ENCODE peak calls at places on chromosomes 1 and 21, in four cellular contexts. One of them, this sample, is unnamed.
A peak's percentile ranks its signal among the peaks of the same experiment; 100 is the strongest.

GRCh38 chr21:41933259-41934079 is 20.3 kb downstream of the C2CD2 start:
- DNase-seq in fibroblast of lung: no peak
- DNase-seq in CD8-positive, alpha-beta T cell: no peak
- DNase-seq in H1: no peak
- DNase-seq in this sample: peak; percentile 36

GRCh38 chr1:206457408-206457807 is 12.9 kb upstream of the IKBKE start:
- DNase-seq in CD8-positive, alpha-beta T cell: no peak
- DNase-seq in H1: no peak
- DNase-seq in fibroblast of lung: no peak
- DNase-seq in this sample: no peak

GRCh38 chr1:234486858-234487830 is 8.2 kb upstream of the TARBP1 start:
- DNase-seq in fibroblast of lung: peak; percentile 60
- DNase-seq in H1: no peak
- DNase-seq in CD8-positive, alpha-beta T cell: no peak
- DNase-seq in this sample: no peak

GRCh38 chr1:239630767-239631166 is 244.4 kb downstream of the CHRM3 start:
- DNase-seq in fibroblast of lung: no peak
- DNase-seq in CD8-positive, alpha-beta T cell: no peak
- DNase-seq in H1: no peak
- DNase-seq in this sample: no peak

GRCh38 chr1:208431721-208432120 is 187.5 kb upstream of the PLXNA2 start:
- DNase-seq in CD8-positive, alpha-beta T cell: no peak
- DNase-seq in fibroblast of lung: peak; percentile 78
- DNase-seq in H1: no peak
- DNase-seq in this sample: no peak

GRCh38 chr1:180888870-180889269 is 23.8 kb upstream of the KIAA1614 start:
- DNase-seq in CD8-positive, alpha-beta T cell: no peak
- DNase-seq in fibroblast of lung: no peak
- DNase-seq in H1: no peak
- DNase-seq in this sample: no peak

GRCh38 chr1:107414550-107414949 is 273.7 kb downstream of the NTNG1 start:
- DNase-seq in fibroblast of lung: no peak
- DNase-seq in CD8-positive, alpha-beta T cell: no peak
- DNase-seq in H1: no peak
- DNase-seq in this sample: no peak

GRCh38 chr1:217190359-217190758 is 440.5 kb downstream of the GPATCH2 start:
- DNase-seq in CD8-positive, alpha-beta T cell: no peak
- DNase-seq in H1: no peak
- DNase-seq in fibroblast of lung: no peak
- DNase-seq in this sample: no peak

GRCh38 chr1:206583461-206584264 is 28.6 kb downstream of the EIF2D start:
- DNase-seq in H1: peak; percentile 91
- DNase-seq in CD8-positive, alpha-beta T cell: peak; percentile 93
- DNase-seq in fibroblast of lung: peak; percentile 53
- DNase-seq in this sample: peak; percentile 71

GRCh38 chr1:156114101-156114918 is at the start of gene LMNA:
- DNase-seq in H1: peak; percentile 86
- DNase-seq in CD8-positive, alpha-beta T cell: peak; percentile 78
- DNase-seq in fibroblast of lung: peak; percentile 95
- DNase-seq in this sample: peak; percentile 91

GRCh38 chr1:67700692-67701410 is 15.8 kb downstream of the GADD45A start:
- DNase-seq in CD8-positive, alpha-beta T cell: no peak
- DNase-seq in H1: no peak
- DNase-seq in fibroblast of lung: peak; percentile 78
- DNase-seq in this sample: no peak

GRCh38 chr1:153661111-153661708 is 2.7 kb downstream of the SNAPIN start:
- DNase-seq in CD8-positive, alpha-beta T cell: no peak
- DNase-seq in H1: no peak
- DNase-seq in fibroblast of lung: peak; percentile 82
- DNase-seq in this sample: no peak

GRCh38 chr21:42025392-42026071 is 15.4 kb upstream of the ZBTB21 start:
- DNase-seq in CD8-positive, alpha-beta T cell: no peak
- DNase-seq in fibroblast of lung: peak; percentile 83
- DNase-seq in H1: no peak
- DNase-seq in this sample: no peak

GRCh38 chr1:210541680-210542358 is 213.1 kb downstream of the HHAT start:
- DNase-seq in H1: no peak
- DNase-seq in fibroblast of lung: peak; percentile 47
- DNase-seq in CD8-positive, alpha-beta T cell: no peak
- DNase-seq in this sample: no peak

GRCh38 chr1:106568161-106568560 is 488.3 kb upstream of the PRMT6 start:
- DNase-seq in fibroblast of lung: no peak
- DNase-seq in CD8-positive, alpha-beta T cell: no peak
- DNase-seq in H1: no peak
- DNase-seq in this sample: no peak

GRCh38 chr21:41914358-41914757 is 35.2 kb upstream of the PRDM15 start:
- DNase-seq in CD8-positive, alpha-beta T cell: no peak
- DNase-seq in fibroblast of lung: no peak
- DNase-seq in H1: no peak
- DNase-seq in this sample: no peak

GRCh38 chr21:46021978-46022544 is 40.5 kb downstream of the COL6A1 start:
- DNase-seq in fibroblast of lung: peak; percentile 21
- DNase-seq in CD8-positive, alpha-beta T cell: no peak
- DNase-seq in H1: no peak
- DNase-seq in this sample: no peak

GRCh38 chr1:66773227-66773626 is 21.0 kb downstream of the DYNLT5 start:
- DNase-seq in fibroblast of lung: no peak
- DNase-seq in H1: no peak
- DNase-seq in CD8-positive, alpha-beta T cell: no peak
- DNase-seq in this sample: no peak

GRCh38 chr1:116134178-116134773 is 23.1 kb downstream of the MAB21L3 start:
- DNase-seq in fibroblast of lung: no peak
- DNase-seq in CD8-positive, alpha-beta T cell: no peak
- DNase-seq in H1: no peak
- DNase-seq in this sample: no peak

GRCh38 chr1:202010042-202011015 is at the start of gene ELF3:
- DNase-seq in CD8-positive, alpha-beta T cell: no peak
- DNase-seq in H1: peak; percentile 89
- DNase-seq in fibroblast of lung: no peak
- DNase-seq in this sample: peak; percentile 86

GRCh38 chr1:113788802-113789201 is 23.5 kb downstream of the RSBN1 start:
- DNase-seq in H1: no peak
- DNase-seq in fibroblast of lung: no peak
- DNase-seq in CD8-positive, alpha-beta T cell: no peak
- DNase-seq in this sample: no peak
- H3K4me1 ChIP-seq in H1: no peaks in the 10 kb centered on the region
- H3K4me1 ChIP-seq in fibroblast of lung: peaks cover 2% of the 10 kb centered on the region
- H3K4me1 ChIP-seq in CD8-positive, alpha-beta T cell: peaks cover 42% of the 10 kb centered on the region
- H3K4me1 ChIP-seq in this sample: peaks cover 62% of the 10 kb centered on the region

GRCh38 chr1:160205974-160206369 is 788 bp downstream of the PEA15 start:
- DNase-seq in fibroblast of lung: peak; percentile 70
- DNase-seq in CD8-positive, alpha-beta T cell: peak; percentile 49
- DNase-seq in H1: no peak
- DNase-seq in this sample: no peak

GRCh38 chr1:160207751-160208150 is 2.6 kb downstream of the PEA15 start:
- DNase-seq in CD8-positive, alpha-beta T cell: no peak
- DNase-seq in fibroblast of lung: no peak
- DNase-seq in H1: no peak
- DNase-seq in this sample: no peak

GRCh38 chr1:160205242-160205973 is at the start of gene PEA15:
- DNase-seq in fibroblast of lung: peak; percentile 57
- DNase-seq in H1: peak; percentile 82
- DNase-seq in CD8-positive, alpha-beta T cell: peak; percentile 66
- DNase-seq in this sample: peak; percentile 94

GRCh38 chr1:160207118-160207650 is 2.0 kb downstream of the PEA15 start:
- DNase-seq in fibroblast of lung: no peak
- DNase-seq in CD8-positive, alpha-beta T cell: no peak
- DNase-seq in H1: no peak
- DNase-seq in this sample: no peak

GRCh38 chr1:160206421-160207117 is 1.4 kb downstream of the PEA15 start:
- DNase-seq in CD8-positive, alpha-beta T cell: no peak
- DNase-seq in H1: no peak
- DNase-seq in fibroblast of lung: peak; percentile 93
- DNase-seq in this sample: no peak
- H3K4me1 ChIP-seq in CD8-positive, alpha-beta T cell: peaks cover 19% of the 10 kb centered on the region
- H3K4me1 ChIP-seq in H1: peaks cover 20% of the 10 kb centered on the region
- H3K4me1 ChIP-seq in fibroblast of lung: peaks cover 36% of the 10 kb centered on the region
- H3K4me1 ChIP-seq in this sample: peaks cover 28% of the 10 kb centered on the region

DNA sequence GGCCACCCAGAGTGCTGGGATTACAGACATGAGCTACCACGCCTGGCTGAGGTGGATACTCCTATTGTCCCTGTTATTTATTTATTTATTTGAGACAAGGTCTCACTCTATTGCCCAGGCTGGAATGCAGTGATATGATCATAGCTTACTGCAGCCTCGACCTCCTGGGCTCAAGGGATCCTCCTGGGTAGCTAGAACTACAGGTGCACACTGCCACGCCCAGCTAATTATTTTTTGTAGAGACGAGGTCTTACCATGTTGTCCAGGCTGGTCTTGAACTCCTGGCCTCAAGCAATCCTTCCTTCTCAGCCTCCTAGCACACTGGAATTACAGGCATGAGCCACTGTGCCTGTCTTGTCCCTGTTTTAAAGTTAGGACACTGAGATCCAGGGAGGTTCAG is 5.2 kb downstream of the LDLRAP1 start:
- DNase-seq in CD8-positive, alpha-beta T cell: no peak
- DNase-seq in fibroblast of lung: no peak
- DNase-seq in H1: no peak
- DNase-seq in this sample: no peak
- H3K4me1 ChIP-seq in CD8-positive, alpha-beta T cell: peaks cover 88% of the 10 kb centered on the region
- H3K4me1 ChIP-seq in fibroblast of lung: peaks cover 20% of the 10 kb centered on the region
- H3K4me1 ChIP-seq in H1: peaks cover 3% of the 10 kb centered on the region
- H3K4me1 ChIP-seq in this sample: peaks cover 28% of the 10 kb centered on the region

DNA sequence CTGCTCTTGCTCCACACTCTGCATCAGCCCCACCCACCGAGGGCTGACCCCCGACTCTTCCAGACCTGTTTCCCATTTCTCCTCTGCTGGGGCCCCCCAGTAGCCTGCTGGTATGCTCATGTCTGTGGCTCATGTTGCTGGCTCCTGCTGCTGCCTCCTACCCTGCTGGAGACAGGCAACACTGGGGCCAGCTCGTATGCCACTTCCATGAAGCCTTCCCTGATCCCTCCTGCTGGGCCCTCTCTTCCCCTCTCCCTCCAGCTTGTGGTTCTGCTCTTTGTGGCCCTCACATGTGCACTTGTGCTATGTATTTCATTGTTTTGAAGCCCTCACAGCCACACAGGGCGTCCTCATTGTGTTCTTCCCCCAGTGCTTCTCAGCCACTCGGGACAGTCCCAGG is 40.5 kb downstream of the CNN3 start:
- DNase-seq in CD8-positive, alpha-beta T cell: no peak
- DNase-seq in H1: no peak
- DNase-seq in fibroblast of lung: no peak
- DNase-seq in this sample: no peak
- H3K4me1 ChIP-seq in CD8-positive, alpha-beta T cell: peaks cover 4% of the 10 kb centered on the region
- H3K4me1 ChIP-seq in H1: peaks cover 7% of the 10 kb centered on the region
- H3K4me1 ChIP-seq in fibroblast of lung: peaks cover 11% of the 10 kb centered on the region
- H3K4me1 ChIP-seq in this sample: peaks cover 11% of the 10 kb centered on the region

GRCh38 chr21:35222021-35222420 is 172.9 kb upstream of the RUNX1 start:
- DNase-seq in H1: no peak
- DNase-seq in fibroblast of lung: peak; percentile 25
- DNase-seq in CD8-positive, alpha-beta T cell: no peak
- DNase-seq in this sample: no peak
- H3K4me1 ChIP-seq in H1: peaks cover 2% of the 10 kb centered on the region
- H3K4me1 ChIP-seq in fibroblast of lung: peaks cover 4% of the 10 kb centered on the region
- H3K4me1 ChIP-seq in CD8-positive, alpha-beta T cell: peaks cover 34% of the 10 kb centered on the region
- H3K4me1 ChIP-seq in this sample: peaks cover 10% of the 10 kb centered on the region

GRCh38 chr21:34795152-34796141 is 126.7 kb downstream of the CLIC6 start:
- DNase-seq in CD8-positive, alpha-beta T cell: no peak
- DNase-seq in fibroblast of lung: peak; percentile 83
- DNase-seq in H1: no peak
- DNase-seq in this sample: no peak

GRCh38 chr21:34796518-34797201 is 127.9 kb downstream of the CLIC6 start:
- DNase-seq in fibroblast of lung: no peak
- DNase-seq in CD8-positive, alpha-beta T cell: no peak
- DNase-seq in H1: no peak
- DNase-seq in this sample: no peak

GRCh38 chr21:34792504-34793089 is 123.8 kb downstream of the CLIC6 start:
- DNase-seq in fibroblast of lung: no peak
- DNase-seq in CD8-positive, alpha-beta T cell: no peak
- DNase-seq in H1: no peak
- DNase-seq in this sample: no peak

GRCh38 chr21:34793471-34793870 is 124.7 kb downstream of the CLIC6 start:
- DNase-seq in fibroblast of lung: no peak
- DNase-seq in H1: no peak
- DNase-seq in CD8-positive, alpha-beta T cell: no peak
- DNase-seq in this sample: no peak

DNA sequence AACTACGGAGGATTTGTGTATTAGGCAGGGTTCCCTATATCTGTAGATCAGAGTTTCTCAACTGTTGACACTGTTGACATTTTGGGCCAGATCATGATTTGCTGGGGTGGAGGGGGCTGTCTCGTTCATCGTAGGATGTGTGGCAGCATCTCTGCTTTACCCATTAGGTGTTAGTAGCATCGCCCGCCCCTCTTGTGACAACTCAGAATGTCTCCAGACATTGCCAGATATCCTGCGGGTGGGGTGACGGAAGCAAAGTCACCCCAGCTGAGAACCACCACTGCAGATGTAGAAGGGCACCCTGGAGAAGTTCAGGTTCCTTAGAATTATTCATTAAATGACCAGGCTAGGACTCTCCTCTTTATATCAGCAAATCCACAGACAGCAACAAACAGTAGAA is 125.9 kb downstream of the CLIC6 start:
- DNase-seq in fibroblast of lung: no peak
- DNase-seq in CD8-positive, alpha-beta T cell: no peak
- DNase-seq in H1: no peak
- DNase-seq in this sample: no peak
- H3K4me1 ChIP-seq in fibroblast of lung: peaks cover 11% of the 10 kb centered on the region
- H3K4me1 ChIP-seq in CD8-positive, alpha-beta T cell: no peaks in the 10 kb centered on the region
- H3K4me1 ChIP-seq in H1: no peaks in the 10 kb centered on the region
- H3K4me1 ChIP-seq in this sample: peaks cover 31% of the 10 kb centered on the region

GRCh38 chr1:230858236-230858820 is 10.0 kb downstream of the C1orf198 start:
- DNase-seq in CD8-positive, alpha-beta T cell: no peak
- DNase-seq in H1: no peak
- DNase-seq in fibroblast of lung: no peak
- DNase-seq in this sample: no peak
- H3K4me1 ChIP-seq in CD8-positive, alpha-beta T cell: no peaks in the 10 kb centered on the region
- H3K4me1 ChIP-seq in H1: peaks cover 2% of the 10 kb centered on the region
- H3K4me1 ChIP-seq in fibroblast of lung: peaks cover 38% of the 10 kb centered on the region
- H3K4me1 ChIP-seq in this sample: peaks cover 12% of the 10 kb centered on the region

DNA sequence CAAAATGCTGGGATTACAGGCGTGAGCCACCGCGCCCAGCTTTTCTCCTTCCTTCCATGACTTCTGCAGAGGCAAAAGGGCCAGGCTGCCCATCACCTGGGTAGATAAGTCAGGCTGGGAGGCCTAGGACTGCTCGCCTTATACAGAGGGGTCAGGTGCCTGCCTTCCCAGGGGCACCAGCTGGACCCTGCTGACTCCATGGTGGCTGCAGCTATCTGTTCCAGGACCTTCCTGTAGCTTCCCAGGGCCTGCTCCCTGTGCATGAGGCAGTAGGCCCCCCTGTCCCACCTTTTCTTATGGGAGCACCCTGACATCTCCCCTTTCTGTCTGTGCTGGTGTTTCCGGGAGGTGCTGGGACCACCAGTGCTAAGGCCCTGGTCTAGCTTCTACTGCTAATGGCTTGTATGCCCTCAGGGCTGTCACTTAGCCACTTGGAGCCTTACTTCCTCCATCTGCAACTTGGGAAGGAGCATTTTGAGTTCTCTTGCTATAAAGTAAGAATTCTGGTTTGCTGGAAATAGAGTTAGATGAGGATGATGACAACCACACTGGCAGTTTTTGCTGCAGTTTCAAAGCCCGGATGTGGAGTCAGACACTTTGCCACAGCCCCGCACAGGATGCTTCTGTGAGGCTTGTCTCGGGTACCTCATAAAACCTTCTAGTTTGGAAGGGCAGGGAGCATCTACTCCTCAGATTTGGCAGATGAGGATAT is 14.4 kb downstream of the SOX13 start:
- DNase-seq in CD8-positive, alpha-beta T cell: no peak
- DNase-seq in H1: no peak
- DNase-seq in fibroblast of lung: no peak
- DNase-seq in this sample: no peak
- H3K4me1 ChIP-seq in CD8-positive, alpha-beta T cell: no peaks in the 10 kb centered on the region
- H3K4me1 ChIP-seq in H1: peaks cover 50% of the 10 kb centered on the region
- H3K4me1 ChIP-seq in fibroblast of lung: peaks cover 5% of the 10 kb centered on the region
- H3K4me1 ChIP-seq in this sample: peaks cover 29% of the 10 kb centered on the region

This sample was measured in left lung.